ENCODE peak calls at places on chromosomes 16 and 17, in six cellular contexts. One of them, this sample, is unnamed.

GRCh38 chr17:66984730-66985129 is 20.2 kb downstream of the CACNG4 start:
- DNase-seq in prostate gland: no peak
- DNase-seq in uterus: no peak
- DNase-seq in HCT116: no peak
- DNase-seq in A549: no peak
- DNase-seq in ovary: no peak
- DNase-seq in this sample: no peak

GRCh38 chr17:46979023-46979870 is at the start of gene RPRML:
- DNase-seq in prostate gland: no peak
- DNase-seq in uterus: peak; percentile 34
- DNase-seq in HCT116: no peak
- DNase-seq in A549: peak; percentile 25
- DNase-seq in ovary: peak; percentile 30
- DNase-seq in this sample: peak; percentile 46

GRCh38 chr17:20263595-20263994 is 203.7 kb downstream of the LGALS9B start:
- DNase-seq in prostate gland: no peak
- DNase-seq in uterus: no peak
- DNase-seq in HCT116: peak; percentile 1
- DNase-seq in A549: no peak
- DNase-seq in ovary: no peak
- DNase-seq in this sample: no peak

GRCh38 chr17:9410285-9410684 is 165.3 kb downstream of the STX8 start:
- DNase-seq in prostate gland: no peak
- DNase-seq in uterus: no peak
- DNase-seq in HCT116: no peak
- DNase-seq in A549: no peak
- DNase-seq in ovary: no peak
- DNase-seq in this sample: no peak

GRCh38 chr16:74567901-74568300 is 39.0 kb downstream of the GLG1 start:
- DNase-seq in prostate gland: no peak
- DNase-seq in uterus: no peak
- DNase-seq in HCT116: no peak
- DNase-seq in A549: no peak
- DNase-seq in ovary: no peak
- DNase-seq in this sample: no peak

GRCh38 chr17:3927628-3928010 is 11.4 kb upstream of the P2RX1 start:
- DNase-seq in prostate gland: no peak
- DNase-seq in uterus: no peak
- DNase-seq in HCT116: no peak
- DNase-seq in A549: no peak
- DNase-seq in ovary: peak; percentile 30
- DNase-seq in this sample: no peak

GRCh38 chr17:31487648-31488263 is 96.3 kb downstream of the RAB11FIP4 start:
- DNase-seq in prostate gland: peak; percentile 95
- DNase-seq in uterus: peak; percentile 74
- DNase-seq in HCT116: peak; percentile 87
- DNase-seq in A549: peak; percentile 94
- DNase-seq in ovary: peak; percentile 88
- DNase-seq in this sample: peak; percentile 81

GRCh38 chr16:66695935-66696668 is 441 bp downstream of the CMTM4 start:
- DNase-seq in prostate gland: peak; percentile 54
- DNase-seq in uterus: peak; percentile 37
- DNase-seq in HCT116: no peak
- DNase-seq in A549: peak; percentile 36
- DNase-seq in ovary: peak; percentile 46
- DNase-seq in this sample: no peak

GRCh38 chr16:19283637-19284036 is 1.9 kb upstream of the CLEC19A start:
- DNase-seq in prostate gland: no peak
- DNase-seq in uterus: no peak
- DNase-seq in HCT116: no peak
- DNase-seq in A549: no peak
- DNase-seq in ovary: no peak
- DNase-seq in this sample: no peak

GRCh38 chr17:1796800-1797199 is 32.9 kb downstream of the SMYD4 start:
- DNase-seq in prostate gland: no peak
- DNase-seq in uterus: peak; percentile 14
- DNase-seq in HCT116: no peak
- DNase-seq in A549: no peak
- DNase-seq in ovary: no peak
- DNase-seq in this sample: no peak

GRCh38 chr17:70084476-70084875 is 9.5 kb downstream of the KCNJ16 start:
- DNase-seq in prostate gland: no peak
- DNase-seq in uterus: no peak
- DNase-seq in HCT116: no peak
- DNase-seq in A549: no peak
- DNase-seq in ovary: no peak
- DNase-seq in this sample: no peak

GRCh38 chr16:57140866-57141668 is 44.8 kb downstream of the PSME3IP1 start:
- DNase-seq in prostate gland: no peak
- DNase-seq in uterus: no peak
- DNase-seq in HCT116: no peak
- DNase-seq in A549: no peak
- DNase-seq in ovary: no peak
- DNase-seq in this sample: no peak

GRCh38 chr17:47866941-47867340 is 16.0 kb upstream of the SP6 start:
- DNase-seq in prostate gland: no peak
- DNase-seq in uterus: no peak
- DNase-seq in HCT116: no peak
- DNase-seq in A549: no peak
- DNase-seq in ovary: no peak
- DNase-seq in this sample: no peak

GRCh38 chr17:62882284-62882683 is 74.2 kb upstream of the MARCHF10 start:
- DNase-seq in prostate gland: no peak
- DNase-seq in uterus: no peak
- DNase-seq in HCT116: no peak
- DNase-seq in A549: no peak
- DNase-seq in ovary: no peak
- DNase-seq in this sample: no peak

GRCh38 chr16:1715220-1715619 is 9.2 kb downstream of the MAPK8IP3 start:
- DNase-seq in prostate gland: no peak
- DNase-seq in uterus: no peak
- DNase-seq in HCT116: no peak
- DNase-seq in A549: no peak
- DNase-seq in ovary: no peak
- DNase-seq in this sample: no peak

GRCh38 chr16:57970971-57971370 is at the start of gene CNGB1:
- DNase-seq in prostate gland: no peak
- DNase-seq in uterus: no peak
- DNase-seq in HCT116: no peak
- DNase-seq in A549: no peak
- DNase-seq in ovary: no peak
- DNase-seq in this sample: no peak

GRCh38 chr17:6487243-6488007 is 43.2 kb downstream of the PIMREG start:
- DNase-seq in prostate gland: no peak
- DNase-seq in uterus: no peak
- DNase-seq in HCT116: no peak
- DNase-seq in A549: no peak
- DNase-seq in ovary: no peak
- DNase-seq in this sample: no peak

GRCh38 chr16:84190731-84191388 is at the start of gene ADAD2:
- DNase-seq in prostate gland: no peak
- DNase-seq in uterus: no peak
- DNase-seq in HCT116: peak; percentile 37
- DNase-seq in A549: peak; percentile 31
- DNase-seq in ovary: no peak
- DNase-seq in this sample: no peak

GRCh38 chr17:49104511-49105074 is 28.0 kb upstream of the B4GALNT2 start:
- DNase-seq in prostate gland: no peak
- DNase-seq in uterus: no peak
- DNase-seq in HCT116: no peak
- DNase-seq in A549: no peak
- DNase-seq in ovary: no peak
- DNase-seq in this sample: no peak

GRCh38 chr17:202501-202951 is 21.1 kb upstream of the DOC2B start:
- DNase-seq in prostate gland: no peak
- DNase-seq in uterus: no peak
- DNase-seq in HCT116: no peak
- DNase-seq in A549: no peak
- DNase-seq in ovary: no peak
- DNase-seq in this sample: no peak

GRCh38 chr16:1158456-1159324 is 5.8 kb downstream of the CACNA1H start:
- DNase-seq in prostate gland: no peak
- DNase-seq in uterus: peak; percentile 84
- DNase-seq in HCT116: no peak
- DNase-seq in A549: no peak
- DNase-seq in ovary: peak; percentile 96
- DNase-seq in this sample: peak; percentile 88

GRCh38 chr17:10048951-10049350 is 143.9 kb upstream of the RCVRN start:
- DNase-seq in prostate gland: no peak
- DNase-seq in uterus: no peak
- DNase-seq in HCT116: no peak
- DNase-seq in A549: no peak
- DNase-seq in ovary: no peak
- DNase-seq in this sample: no peak

GRCh38 chr16:68356249-68356918 is 45.6 kb downstream of the PRMT7 start:
- DNase-seq in prostate gland: no peak
- DNase-seq in uterus: no peak
- DNase-seq in HCT116: no peak
- DNase-seq in A549: no peak
- DNase-seq in ovary: no peak
- DNase-seq in this sample: peak; percentile 63

GRCh38 chr17:30323262-30323894 is 10.5 kb downstream of the TMIGD1 start:
- DNase-seq in prostate gland: no peak
- DNase-seq in uterus: no peak
- DNase-seq in HCT116: no peak
- DNase-seq in A549: no peak
- DNase-seq in ovary: no peak
- DNase-seq in this sample: no peak

GRCh38 chr16:48011888-48012658 is 143.7 kb downstream of the ABCC12 start:
- DNase-seq in prostate gland: no peak
- DNase-seq in uterus: no peak
- DNase-seq in HCT116: no peak
- DNase-seq in A549: no peak
- DNase-seq in ovary: no peak
- DNase-seq in this sample: no peak

GRCh38 chr16:88452485-88453216 is 429 bp upstream of the ZFPM1 start:
- DNase-seq in prostate gland: peak; percentile 96
- DNase-seq in uterus: peak; percentile 98
- DNase-seq in HCT116: peak; percentile 92
- DNase-seq in A549: peak; percentile 95
- DNase-seq in ovary: peak; percentile 99
- DNase-seq in this sample: peak; percentile 98

GRCh38 chr16:88454315-88455057 is 1.4 kb downstream of the ZFPM1 start:
- DNase-seq in prostate gland: no peak
- DNase-seq in uterus: no peak
- DNase-seq in HCT116: no peak
- DNase-seq in A549: peak; percentile 60
- DNase-seq in ovary: no peak
- DNase-seq in this sample: no peak

GRCh38 chr16:88451586-88452484 is 1.2 kb upstream of the ZFPM1 start:
- DNase-seq in prostate gland: no peak
- DNase-seq in uterus: no peak
- DNase-seq in HCT116: peak; percentile 36
- DNase-seq in A549: no peak
- DNase-seq in ovary: no peak
- DNase-seq in this sample: no peak

GRCh38 chr16:88453621-88454314 is 688 bp downstream of the ZFPM1 start:
- DNase-seq in prostate gland: no peak
- DNase-seq in uterus: no peak
- DNase-seq in HCT116: no peak
- DNase-seq in A549: no peak
- DNase-seq in ovary: no peak
- DNase-seq in this sample: no peak

GRCh38 chr16:88453217-88453531 is at the start of gene ZFPM1:
- DNase-seq in prostate gland: no peak
- DNase-seq in uterus: no peak
- DNase-seq in HCT116: no peak
- DNase-seq in A549: no peak
- DNase-seq in ovary: no peak
- DNase-seq in this sample: no peak
- TF ChIP-seq POLR2A in prostate gland: peak; percentile 66
- TF ChIP-seq POLR2A in uterus: peak; percentile 61
- TF ChIP-seq POLR2A in HCT116: no peak
- TF ChIP-seq POLR2A in A549: peak; percentile 42
- TF ChIP-seq POLR2A in ovary: no peak
- TF ChIP-seq POLR2A in this sample: peak; percentile 37

DNA sequence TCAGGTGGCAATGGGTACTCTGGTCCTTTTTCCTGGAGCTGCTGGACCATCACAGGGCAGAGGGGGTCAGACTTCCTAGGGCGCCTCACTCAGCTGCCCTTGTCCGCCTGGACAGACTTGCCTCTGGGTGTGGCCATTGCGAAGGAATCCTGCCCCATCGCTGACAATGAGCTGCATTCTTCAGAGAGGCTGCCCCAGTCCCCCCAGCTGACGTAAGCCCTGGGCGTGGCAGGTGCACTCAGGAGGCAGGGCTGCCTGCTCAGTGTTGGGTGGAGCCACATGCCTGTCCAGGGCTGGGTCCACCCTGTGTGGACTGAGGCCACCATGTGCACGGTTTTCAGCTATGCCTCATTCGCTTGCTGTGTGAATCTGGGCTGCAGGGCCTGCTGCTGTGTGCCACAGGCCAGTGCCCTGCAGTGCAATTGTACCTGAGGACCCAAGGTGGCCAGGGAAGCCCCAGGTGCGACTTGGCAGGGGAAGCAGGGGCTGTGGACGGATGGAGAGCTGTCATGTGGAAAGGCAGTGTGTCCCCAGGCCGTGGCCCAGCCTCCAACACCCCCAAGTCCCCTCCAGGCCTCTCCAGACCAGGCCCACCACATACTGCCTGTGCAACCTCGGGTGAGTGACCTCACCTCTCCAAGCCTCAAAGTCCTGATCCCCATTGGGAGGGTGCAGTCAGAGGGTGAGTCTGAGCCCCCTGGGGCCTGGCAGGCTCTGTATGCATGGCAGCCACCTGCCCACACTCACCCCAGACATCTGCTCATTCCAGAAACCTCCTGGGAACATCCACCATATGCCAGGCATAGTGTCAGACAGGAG is 14.0 kb upstream of the MPRIP start:
- DNase-seq in prostate gland: peak; percentile 54
- DNase-seq in uterus: no peak
- DNase-seq in HCT116: peak; percentile 94
- DNase-seq in A549: peak; percentile 99
- DNase-seq in ovary: no peak
- DNase-seq in this sample: peak; percentile 79
- TF ChIP-seq CTCF in prostate gland: no peak
- TF ChIP-seq CTCF in uterus: no peak
- TF ChIP-seq CTCF in HCT116: no peak
- TF ChIP-seq CTCF in A549: no peak
- TF ChIP-seq CTCF in ovary: no peak
- TF ChIP-seq CTCF in this sample: no peak

GRCh38 chr17:65446838-65447526 is 114.5 kb downstream of the AXIN2 start:
- DNase-seq in prostate gland: no peak
- DNase-seq in uterus: no peak
- DNase-seq in HCT116: no peak
- DNase-seq in A549: no peak
- DNase-seq in ovary: no peak
- DNase-seq in this sample: no peak
- TF ChIP-seq POLR2A in prostate gland: no peak
- TF ChIP-seq POLR2A in uterus: no peak
- TF ChIP-seq POLR2A in HCT116: no peak
- TF ChIP-seq POLR2A in A549: no peak
- TF ChIP-seq POLR2A in ovary: no peak
- TF ChIP-seq POLR2A in this sample: no peak

DNA sequence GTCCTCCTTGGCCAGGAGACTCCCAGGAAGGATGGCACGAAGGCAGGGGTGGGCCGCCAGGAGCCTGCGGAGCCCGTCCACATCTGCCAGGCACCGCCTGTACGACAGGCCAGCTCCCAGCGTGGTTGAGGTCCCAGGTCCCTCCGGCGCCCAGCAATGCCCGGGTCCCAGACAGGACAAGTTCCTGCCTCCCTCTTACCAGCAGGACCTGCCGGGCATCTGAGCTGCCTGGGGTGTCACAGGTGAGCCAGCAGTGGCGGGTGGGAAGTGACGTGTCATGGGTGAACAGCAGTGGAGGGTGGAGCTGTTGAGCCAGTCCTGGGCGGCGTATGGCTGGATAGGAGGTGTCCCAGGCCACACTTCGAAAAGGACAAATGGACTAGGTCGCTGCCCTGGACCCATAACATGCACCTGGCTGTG is 15.7 kb upstream of the BAHCC1 start:
- DNase-seq in prostate gland: peak; percentile 82
- DNase-seq in uterus: no peak
- DNase-seq in HCT116: peak; percentile 81
- DNase-seq in A549: no peak
- DNase-seq in ovary: no peak
- DNase-seq in this sample: no peak
- TF ChIP-seq CTCF in prostate gland: peak; percentile 12
- TF ChIP-seq CTCF in uterus: no peak
- TF ChIP-seq CTCF in HCT116: no peak
- TF ChIP-seq CTCF in A549: no peak
- TF ChIP-seq CTCF in ovary: no peak
- TF ChIP-seq CTCF in this sample: no peak

This sample was measured in heart left ventricle.